ENCODE peak calls at places on chromosomes 2 and 18, in eight cellular contexts. K is cardiac fibroblast; S is mesenteric fat pad; O is amniotic stem cell; Z is activated T-cell treated with anti-CD3 and anti-CD28 coated beads, Interleukin-2, amount 50 U/mL, for 72 hours; M is NCI-H1930; N is SW480; X is NCI-H510A treated with DMSO at 0.1 percent for 48 hours. P is an unnamed sample.

GRCh38 chr2:121860033-121860810 is 104.8 kb downstream of the TSN start:
- DNase-seq in K (peak), O (peak), M (no peak), Z (no peak), N (peak), X (no peak), S (no peak), P (no peak)

GRCh38 chr2:48600204-48600813 is 17.3 kb upstream of the GTF2A1L start:
- DNase-seq in S (no peak), K (peak), M (peak), Z (peak), O (peak), X (peak), N (peak), P (peak)

GRCh38 chr2:33210626-33211025 is 263.9 kb downstream of the LTBP1 start:
- DNase-seq in M (no peak), Z (no peak), S (no peak), O (peak), N (no peak), K (peak), X (no peak), P (no peak)

GRCh38 chr2:61549546-61549945 is 11.4 kb upstream of the XPO1 start:
- DNase-seq in Z (no peak), X (no peak), N (no peak), M (no peak), K (no peak), S (no peak), O (no peak), P (no peak)

GRCh38 chr2:96264656-96265348 is 995 bp downstream of the TMEM127 start:
- DNase-seq in K (peak), M (peak), Z (peak), O (no peak), X (no peak), S (no peak), N (peak), P (peak)

GRCh38 chr2:233252227-233252626 is 754 bp downstream of the ATG16L1 start:
- DNase-seq in K (no peak), X (no peak), Z (no peak), N (no peak), O (no peak), M (no peak), S (no peak), P (no peak)

GRCh38 chr18:59742325-59743111 is 45.3 kb upstream of the CCBE1 start:
- DNase-seq in M (no peak), N (no peak), Z (no peak), O (no peak), K (peak), S (no peak), X (peak), P (peak)

GRCh38 chr2:151051584-151052220 is 210.0 kb downstream of the RBM43 start:
- DNase-seq in O (peak), K (peak), X (peak), M (peak), N (peak), Z (peak), S (no peak), P (peak)

GRCh38 chr2:209830722-209831465 is 59.3 kb downstream of the UNC80 start:
- DNase-seq in M (no peak), K (no peak), N (no peak), X (no peak), O (no peak), Z (no peak), S (no peak), P (no peak)

GRCh38 chr2:8310557-8311455 is 371.1 kb upstream of the ID2 start:
- DNase-seq in Z (peak), N (no peak), S (no peak), K (no peak), X (no peak), O (no peak), M (no peak), P (no peak)

GRCh38 chr18:59140287-59140885 is 702 bp downstream of the SEC11C start:
- DNase-seq in Z (no peak), X (no peak), K (peak), M (no peak), N (no peak), S (no peak), O (no peak), P (no peak)

GRCh38 chr2:96527990-96528679 is 8.4 kb upstream of the ARID5A start:
- DNase-seq in Z (peak), S (no peak), O (no peak), M (no peak), N (no peak), X (no peak), K (peak), P (no peak)

GRCh38 chr2:99877963-99878362 is 264.4 kb downstream of the AFF3 start:
- DNase-seq in X (no peak), N (no peak), S (no peak), O (no peak), K (no peak), M (no peak), Z (no peak), P (no peak)

GRCh38 chr2:132733119-132733518 is 63.1 kb upstream of the LYPD1 start:
- DNase-seq in S (no peak), X (no peak), M (no peak), N (no peak), K (no peak), O (no peak), Z (no peak), P (no peak)

GRCh38 chr2:176139621-176140020 is 10.1 kb downstream of the HOXD8 start:
- DNase-seq in Z (no peak), S (peak), X (no peak), K (no peak), M (peak), O (no peak), N (no peak), P (no peak)

GRCh38 chr2:158893057-158893456 is 75.4 kb upstream of the TANC1 start:
- DNase-seq in K (peak), O (no peak), S (no peak), M (no peak), N (no peak), X (no peak), Z (no peak), P (no peak)

GRCh38 chr2:30226144-30227032 is 4.9 kb upstream of the LBH start:
- DNase-seq in N (no peak), S (no peak), Z (peak), X (no peak), M (no peak), O (no peak), K (peak), P (no peak)

GRCh38 chr2:84849271-84849952 is 31.5 kb downstream of the TRABD2A start:
- DNase-seq in X (no peak), N (no peak), K (no peak), O (no peak), S (no peak), M (no peak), Z (peak), P (no peak)

GRCh38 chr18:24514439-24514838 is 54.0 kb downstream of the HRH4 start:
- DNase-seq in O (no peak), N (peak), K (peak), M (no peak), X (no peak), Z (no peak), S (no peak), P (no peak)

GRCh38 chr2:108570416-108570815 is 36.1 kb downstream of the LIMS1 start:
- DNase-seq in K (peak), N (peak), S (no peak), X (no peak), M (no peak), Z (no peak), O (no peak), P (no peak)

GRCh38 chr2:241947004-241947350 is 77.4 kb downstream of the RTP5 start:
- DNase-seq in N (no peak), O (no peak), S (no peak), X (no peak), Z (no peak), M (no peak), K (no peak), P (no peak)

GRCh38 chr2:705971-706511 is 28.8 kb upstream of the TMEM18 start:
- DNase-seq in N (peak), K (no peak), M (no peak), Z (peak), O (no peak), X (no peak), S (no peak), P (no peak)

P was measured in NCI-H1417.